ENCODE peak calls at places on chromosome 7, in four cellular contexts. I is AG04449, E is GM12865, D is colonic mucosa. W is an unnamed sample.

GRCh38 chr7:33495207-33495606 is 365.8 kb downstream of the BBS9 start:
- DNase-seq in I (peak), E (no peak), D (no peak), W (no peak)

GRCh38 chr7:157010588-157011332 is at the start of gene MNX1:
- DNase-seq in I (no peak), E (peak), D (peak), W (peak)

GRCh38 chr7:44743750-44744149 is 4.9 kb upstream of the ZMIZ2 start:
- DNase-seq in I (no peak), E (no peak), D (no peak), W (no peak)

GRCh38 chr7:32036557-32036956 is 33.6 kb downstream of the PDE1C start:
- DNase-seq in I (no peak), E (peak), D (no peak), W (no peak)

GRCh38 chr7:149011491-149011890 is 16.8 kb downstream of the PDIA4 start:
- DNase-seq in I (no peak), E (no peak), D (no peak), W (no peak)

GRCh38 chr7:107560898-107561516 is 2.7 kb downstream of the COG5 start:
- DNase-seq in I (no peak), E (no peak), D (no peak), W (no peak)

GRCh38 chr7:69651101-69651590 is 52.9 kb downstream of the AUTS2 start:
- DNase-seq in I (no peak), E (peak), D (no peak), W (no peak)

GRCh38 chr7:43071604-43072003 is 40.8 kb upstream of the HECW1 start:
- DNase-seq in I (no peak), E (peak), D (no peak), W (peak)

GRCh38 chr7:73901823-73902597 is 41.1 kb downstream of the TMEM270 start:
- DNase-seq in I (no peak), E (no peak), D (no peak), W (peak)

GRCh38 chr7:136883046-136883445 is 14.6 kb downstream of the CHRM2 start:
- DNase-seq in I (no peak), E (no peak), D (no peak), W (no peak)

GRCh38 chr7:102872460-102872859 is 40.3 kb upstream of the LRRC17 start:
- DNase-seq in I (peak), E (no peak), D (no peak), W (no peak)

GRCh38 chr7:38383281-38383680 is 109.8 kb upstream of the TARP start:
- DNase-seq in I (no peak), E (no peak), D (no peak), W (no peak)

GRCh38 chr7:116582806-116583444 is 58.1 kb downstream of the CAV1 start:
- DNase-seq in I (peak), E (peak), D (no peak), W (no peak)

GRCh38 chr7:107253599-107253998 is 84.8 kb downstream of the HBP1 start:
- DNase-seq in I (no peak), E (no peak), D (no peak), W (no peak)

GRCh38 chr7:139744768-139745250 is 33.0 kb downstream of the HIPK2 start:
- DNase-seq in I (no peak), E (no peak), D (no peak), W (no peak)

GRCh38 chr7:30927040-30927439 is 15.4 kb downstream of the AQP1 start:
- DNase-seq in I (no peak), E (no peak), D (no peak), W (peak)

GRCh38 chr7:112084506-112084905 is 121.7 kb downstream of the DOCK4 start:
- DNase-seq in I (peak), E (peak), D (no peak), W (no peak)

GRCh38 chr7:66339141-66339540 is 134.0 kb downstream of the TPST1 start:
- DNase-seq in I (no peak), E (no peak), D (no peak), W (no peak)

GRCh38 chr7:108630002-108630401 is 60.3 kb downstream of the DNAJB9 start:
- DNase-seq in I (no peak), E (no peak), D (peak), W (peak)

GRCh38 chr7:142819530-142819929 is 35.3 kb upstream of the EPHB6 start:
- DNase-seq in I (no peak), E (no peak), D (no peak), W (no peak)

GRCh38 chr7:73978681-73979563 is 49.1 kb upstream of the ELN start:
- DNase-seq in I (no peak), E (peak), D (peak), W (peak)

GRCh38 chr7:40580776-40581175 is 446.0 kb downstream of the SUGCT start:
- DNase-seq in I (no peak), E (no peak), D (no peak), W (no peak)

GRCh38 chr7:98562336-98563182 is 54.5 kb upstream of the NPTX2 start:
- DNase-seq in I (no peak), E (no peak), D (no peak), W (peak)

GRCh38 chr7:18064242-18064838 is 36.7 kb upstream of the PRPS1L1 start:
- DNase-seq in I (no peak), E (peak), D (peak), W (peak)

GRCh38 chr7:73577627-73578341 is 595 bp downstream of the TBL2 start:
- DNase-seq in I (no peak), E (peak), D (peak), W (no peak)

GRCh38 chr7:38628630-38629385 is 2.4 kb downstream of the AMPH start:
- DNase-seq in I (peak), E (no peak), D (no peak), W (no peak)

GRCh38 chr7:1283337-1283736 is 50.7 kb downstream of the UNCX start:
- DNase-seq in I (no peak), E (no peak), D (no peak), W (no peak)

GRCh38 chr7:105675873-105676484 is 94.7 kb upstream of the EFCAB10 start:
- DNase-seq in I (no peak), E (peak), D (no peak), W (no peak)

GRCh38 chr7:100949931-100950443 is 653 bp downstream of the MUC3A start:
- DNase-seq in I (no peak), E (no peak), D (no peak), W (no peak)

GRCh38 chr7:49023345-49024330 is 99.3 kb downstream of the CDC14C start:
- DNase-seq in I (no peak), E (no peak), D (no peak), W (no peak)

GRCh38 chr7:29063872-29064271 is 82.5 kb downstream of the CPVL start:
- DNase-seq in I (no peak), E (no peak), D (no peak), W (no peak)

GRCh38 chr7:36260481-36260880 is 107.4 kb downstream of the EEPD1 start:
- DNase-seq in I (no peak), E (peak), D (no peak), W (no peak)

GRCh38 chr7:39407139-39407538 is 159.1 kb upstream of the YAE1 start:
- DNase-seq in I (no peak), E (no peak), D (no peak), W (no peak)

GRCh38 chr7:85185355-85186082 is 1.3 kb downstream of the SEMA3D start:
- DNase-seq in I (no peak), E (no peak), D (peak), W (peak)

GRCh38 chr7:94149776-94150545 is 145.8 kb upstream of the BET1 start:
- DNase-seq in I (no peak), E (no peak), D (no peak), W (no peak)

GRCh38 chr7:26534649-26535482 is 243.2 kb downstream of the SNX10 start:
- DNase-seq in I (no peak), E (no peak), D (no peak), W (no peak)

GRCh38 chr7:157718303-157719007 is 381.7 kb downstream of the DNAJB6 start:
- DNase-seq in I (no peak), E (no peak), D (no peak), W (no peak)

GRCh38 chr7:24428676-24429075 is 144.6 kb upstream of the PALS2 start:
- DNase-seq in I (no peak), E (no peak), D (no peak), W (no peak)

GRCh38 chr7:6186578-6186977 is 85.8 kb downstream of the CYTH3 start:
- DNase-seq in I (no peak), E (no peak), D (no peak), W (no peak)